ENCODE peak calls at places on chromosomes 16 and 17, in eight cellular contexts. Y is fibroblast of lung, O is uterus, H is upper lobe of left lung, K is body of pancreas, V is Peyer's patch, W is psoas muscle, X is transverse colon. I is an unnamed sample.

GRCh38 chr17:42918902-42919521 is 18.4 kb downstream of the G6PC1 start:
- DNase-seq in Y (no peak), O (no peak), H (peak), K (peak), V (no peak), W (no peak), X (no peak), I (no peak)

GRCh38 chr16:80231888-80232287 is 308.9 kb upstream of the DYNLRB2 start:
- DNase-seq in Y (peak), O (no peak), H (no peak), K (peak), V (no peak), W (no peak), X (no peak), I (no peak)

GRCh38 chr17:21282231-21282630 is 2.3 kb upstream of the MAP2K3 start:
- DNase-seq in Y (peak), O (peak), H (peak), K (no peak), V (no peak), W (peak), X (no peak), I (no peak)

GRCh38 chr16:65790768-65791167 is 575.7 kb upstream of the CDH5 start:
- DNase-seq in Y (no peak), O (no peak), H (no peak), K (no peak), V (no peak), W (no peak), X (no peak), I (no peak)

GRCh38 chr17:42313773-42314566 is 25.7 kb downstream of the STAT5A start:
- DNase-seq in Y (peak), O (no peak), H (no peak), K (no peak), V (no peak), W (no peak), X (no peak), I (no peak)

GRCh38 chr16:47657032-47657431 is 195.9 kb downstream of the PHKB start:
- DNase-seq in Y (no peak), O (no peak), H (no peak), K (no peak), V (no peak), W (no peak), X (no peak), I (no peak)

GRCh38 chr17:77313831-77314230 is 173.1 kb downstream of the SEC14L1 start:
- DNase-seq in Y (no peak), O (no peak), H (no peak), K (no peak), V (no peak), W (no peak), X (peak), I (no peak)

GRCh38 chr17:83153681-83154310 is 74.4 kb downstream of the METRNL start:
- DNase-seq in Y (no peak), O (no peak), H (no peak), K (no peak), V (no peak), W (no peak), X (no peak), I (no peak)

GRCh38 chr17:29589524-29590260 is at the start of gene GIT1:
- DNase-seq in Y (peak), O (peak), H (peak), K (peak), V (peak), W (peak), X (peak), I (peak)

GRCh38 chr17:78790552-78790951 is 8.5 kb upstream of the CYTH1 start:
- DNase-seq in Y (no peak), O (no peak), H (no peak), K (no peak), V (no peak), W (peak), X (no peak), I (no peak)

GRCh38 chr16:2156025-2156848 is 655 bp downstream of the TRAF7 start:
- DNase-seq in Y (peak), O (peak), H (no peak), K (no peak), V (peak), W (no peak), X (no peak), I (no peak)

GRCh38 chr16:51818342-51818944 is 667.4 kb upstream of the SALL1 start:
- DNase-seq in Y (peak), O (peak), H (no peak), K (peak), V (no peak), W (no peak), X (peak), I (no peak)

GRCh38 chr17:30921544-30922196 is at the start of gene ADAP2:
- DNase-seq in Y (peak), O (peak), H (peak), K (peak), V (peak), W (peak), X (peak), I (no peak)

GRCh38 chr17:45222273-45222993 is 748 bp downstream of the FMNL1 start:
- DNase-seq in Y (no peak), O (no peak), H (no peak), K (no peak), V (peak), W (no peak), X (no peak), I (no peak)

GRCh38 chr17:81020767-81021497 is 14.0 kb upstream of the BAIAP2 start:
- DNase-seq in Y (peak), O (no peak), H (peak), K (no peak), V (no peak), W (peak), X (peak), I (no peak)

GRCh38 chr17:74872313-74873035 is at the start of gene FDXR:
- DNase-seq in Y (no peak), O (no peak), H (no peak), K (no peak), V (peak), W (no peak), X (no peak), I (no peak)

GRCh38 chr17:81043725-81044427 is 8.9 kb downstream of the BAIAP2 start:
- DNase-seq in Y (peak), O (no peak), H (peak), K (peak), V (no peak), W (no peak), X (no peak), I (no peak)

GRCh38 chr17:9843152-9844010 is 17.7 kb downstream of the GLP2R start:
- DNase-seq in Y (no peak), O (no peak), H (no peak), K (no peak), V (no peak), W (no peak), X (no peak), I (no peak)

GRCh38 chr17:7139400-7139799 is 24.8 kb upstream of the ASGR2 start:
- DNase-seq in Y (no peak), O (no peak), H (no peak), K (no peak), V (no peak), W (no peak), X (peak), I (no peak)

GRCh38 chr17:80028030-80028429 is 7.6 kb downstream of the TBC1D16 start:
- DNase-seq in Y (no peak), O (no peak), H (no peak), K (peak), V (no peak), W (no peak), X (no peak), I (no peak)

GRCh38 chr17:7577327-7578199 is 1.9 kb upstream of the CD68 start:
- DNase-seq in Y (no peak), O (no peak), H (no peak), K (no peak), V (no peak), W (no peak), X (no peak), I (no peak)

GRCh38 chr16:57226701-57227621 is 18.1 kb upstream of the ARL2BP start:
- DNase-seq in Y (no peak), O (no peak), H (no peak), K (no peak), V (no peak), W (no peak), X (no peak), I (no peak)

GRCh38 chr17:45948881-45949624 is 50.0 kb upstream of the STH start:
- DNase-seq in Y (peak), O (peak), H (peak), K (peak), V (peak), W (peak), X (peak), I (peak)

GRCh38 chr16:49739381-49739780 is 116.5 kb downstream of the ZNF423 start:
- DNase-seq in Y (no peak), O (no peak), H (no peak), K (no peak), V (no peak), W (no peak), X (no peak), I (no peak)

GRCh38 chr17:32461853-32462617 is 17.7 kb downstream of the PSMD11 start:
- DNase-seq in Y (peak), O (no peak), H (no peak), K (peak), V (peak), W (no peak), X (peak), I (peak)

GRCh38 chr17:35185849-35186248 is 8.3 kb downstream of the SLC35G3 start:
- DNase-seq in Y (no peak), O (no peak), H (no peak), K (no peak), V (no peak), W (no peak), X (no peak), I (no peak)

GRCh38 chr16:2034695-2035430 is 8.2 kb downstream of the NHERF2 start:
- DNase-seq in Y (no peak), O (peak), H (no peak), K (peak), V (no peak), W (no peak), X (no peak), I (no peak)

GRCh38 chr16:67241008-67241900 is 6.0 kb downstream of the FHOD1 start:
- DNase-seq in Y (peak), O (no peak), H (peak), K (peak), V (no peak), W (peak), X (peak), I (no peak)

GRCh38 chr16:4216631-4217030 is 25.2 kb downstream of the SRL start:
- DNase-seq in Y (peak), O (no peak), H (no peak), K (no peak), V (no peak), W (no peak), X (no peak), I (no peak)
- H3K27ac ChIP-seq in Y (no peak), O (no peak), H (no peak), K (no peak), V (no peak), W (peak), X (no peak), I (no peak)

GRCh38 chr17:50831430-50832064 is 3.8 kb upstream of the WFIKKN2 start:
- DNase-seq in Y (no peak), O (no peak), H (no peak), K (no peak), V (no peak), W (no peak), X (no peak), I (no peak)

GRCh38 chr17:50830994-50831393 is 4.4 kb upstream of the WFIKKN2 start:
- DNase-seq in Y (no peak), O (no peak), H (no peak), K (no peak), V (no peak), W (no peak), X (no peak), I (no peak)

GRCh38 chr17:50833396-50834125 is 1.8 kb upstream of the WFIKKN2 start:
- DNase-seq in Y (no peak), O (no peak), H (no peak), K (no peak), V (no peak), W (no peak), X (no peak), I (no peak)

GRCh38 chr17:50834126-50834785 is 1.1 kb upstream of the WFIKKN2 start:
- DNase-seq in Y (no peak), O (no peak), H (no peak), K (no peak), V (no peak), W (no peak), X (no peak), I (no peak)

GRCh38 chr17:50832267-50833227 is 2.8 kb upstream of the WFIKKN2 start:
- DNase-seq in Y (no peak), O (no peak), H (no peak), K (no peak), V (no peak), W (no peak), X (no peak), I (no peak)
- H3K4me3 ChIP-seq in Y (no peak), O (no peak), H (no peak), K (no peak), V (no peak), W (no peak), X (no peak), I (no peak)

GRCh38 chr17:64081802-64082799 is 47.8 kb downstream of the ERN1 start:
- DNase-seq in Y (peak), O (no peak), H (peak), K (no peak), V (peak), W (no peak), X (peak), I (no peak)
- TF ChIP-seq CTCF in Y (no peak), O (no peak), H (no peak), K (no peak), V (no peak), W (no peak), X (no peak), I (no peak)

GRCh38 chr17:66533572-66533971 is 231.2 kb downstream of the PRKCA start:
- DNase-seq in Y (peak), O (peak), H (no peak), K (peak), V (no peak), W (no peak), X (no peak), I (no peak)
- H3K27ac ChIP-seq in Y (no peak), O (peak), H (no peak), K (no peak), V (no peak), W (no peak), X (peak), I (no peak)